ENCODE peak calls at places on chromosomes 3 and 15, in four cellular contexts. U is GM12865, R is heart left ventricle, G is ovary. W is an unnamed sample.

GRCh38 chr15:89217031-89217430 is 4.3 kb downstream of the RLBP1 start:
- DNase-seq in U (no peak), R (no peak), G (no peak), W (no peak)

GRCh38 chr3:104952587-104952986 is 414.1 kb upstream of the ALCAM start:
- DNase-seq in R (no peak), U (no peak), G (no peak), W (peak)

GRCh38 chr3:70989174-70989573 is 594.4 kb downstream of the FOXP1 start:
- DNase-seq in U (no peak), R (no peak), G (no peak), W (peak)

GRCh38 chr3:55812403-55813013 is 325.4 kb upstream of the WNT5A start:
- DNase-seq in G (no peak), R (no peak), U (no peak), W (no peak)

GRCh38 chr3:42937334-42937733 is 31.4 kb downstream of the ZNF662 start:
- DNase-seq in R (no peak), U (no peak), G (no peak), W (no peak)

GRCh38 chr15:51251591-51251990 is 86.8 kb downstream of the CYP19A1 start:
- DNase-seq in R (no peak), G (no peak), U (no peak), W (no peak)

GRCh38 chr15:65303687-65304392 is 637 bp upstream of the RNU5B-1 start:
- DNase-seq in R (peak), G (peak), U (peak), W (peak)

GRCh38 chr15:89523101-89523500 is 26.7 kb upstream of the RHCG start:
- DNase-seq in R (no peak), U (no peak), G (no peak), W (no peak)

GRCh38 chr3:42732196-42732828 is 29.7 kb upstream of the HHATL start:
- DNase-seq in R (no peak), U (no peak), G (no peak), W (no peak)

GRCh38 chr3:128353991-128354687 is 112.6 kb downstream of the DNAJB8 start:
- DNase-seq in G (no peak), R (no peak), U (no peak), W (no peak)

GRCh38 chr3:40317061-40317676 is 7.7 kb downstream of the EIF1B start:
- DNase-seq in R (peak), U (peak), G (no peak), W (peak)

GRCh38 chr3:189621948-189622603 is 9.1 kb upstream of the TP63 start:
- DNase-seq in U (no peak), G (no peak), R (no peak), W (no peak)

GRCh38 chr3:124620600-124621063 is 109.6 kb upstream of the UMPS start:
- DNase-seq in G (peak), U (peak), R (peak), W (peak)

GRCh38 chr3:44020178-44020577 is 221.5 kb upstream of the TOPAZ1 start:
- DNase-seq in U (no peak), R (no peak), G (no peak), W (no peak)

GRCh38 chr15:64738231-64739095 is 36.9 kb downstream of the RBPMS2 start:
- DNase-seq in G (peak), U (no peak), R (no peak), W (no peak)

GRCh38 chr15:28140062-28140461 is 40.9 kb upstream of the OCA2 start:
- DNase-seq in G (no peak), R (no peak), U (no peak), W (no peak)

DNA sequence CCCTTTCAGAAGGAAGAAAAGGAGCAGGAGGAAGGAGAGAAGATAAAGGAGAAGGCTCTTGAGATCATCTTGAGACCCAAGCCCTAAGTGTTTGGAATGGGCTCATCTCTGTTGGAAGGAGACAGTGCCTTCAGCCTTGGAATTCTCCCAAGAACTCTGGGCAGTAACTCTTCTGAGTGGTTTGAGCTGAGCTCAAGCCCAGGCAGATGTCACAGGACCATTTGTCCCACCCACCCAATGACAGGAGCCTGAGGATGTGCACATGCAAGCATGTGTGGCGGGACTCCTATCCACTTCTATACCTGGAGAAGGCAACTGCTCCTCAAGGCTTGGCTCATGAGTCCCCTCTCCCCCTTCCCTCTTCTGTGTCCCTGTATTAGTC is 14.7 kb upstream of the TMEM40 start:
- DNase-seq in R (no peak), G (no peak), U (no peak), W (peak)
- H3K4me3 ChIP-seq in R (no peak), G (no peak), U (no peak), W (no peak)

GRCh38 chr15:95853350-95853749 is 477.1 kb upstream of the NR2F2 start:
- DNase-seq in G (no peak), R (no peak), U (no peak), W (no peak)

GRCh38 chr15:95845862-95846515 is 484.5 kb upstream of the NR2F2 start:
- DNase-seq in U (no peak), G (peak), R (peak), W (no peak)

GRCh38 chr15:95848126-95848525 is 482.4 kb upstream of the NR2F2 start:
- DNase-seq in R (no peak), G (no peak), U (no peak), W (no peak)

DNA sequence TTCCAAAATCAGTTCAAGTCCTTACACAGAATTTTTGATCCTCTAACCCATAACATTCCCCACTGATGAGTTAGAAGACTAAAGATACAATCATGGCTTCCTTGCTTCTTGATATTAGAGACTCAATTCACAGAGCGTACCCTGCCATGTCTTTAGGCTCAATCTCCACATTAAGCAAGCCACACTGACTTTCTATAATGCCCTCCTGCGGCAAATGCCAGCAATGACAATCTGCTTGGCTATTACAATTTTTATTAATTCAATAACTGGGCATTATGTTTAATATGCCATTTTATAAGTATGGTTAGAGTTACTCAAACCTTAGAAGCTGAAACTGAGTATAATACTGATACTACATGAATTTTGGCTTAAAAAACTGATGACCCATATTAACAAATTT is 479.7 kb upstream of the NR2F2 start:
- DNase-seq in G (no peak), R (no peak), U (peak), W (no peak)
- TF ChIP-seq CTCF in G (no peak), R (no peak), U (peak), W (peak)

GRCh38 chr3:35081902-35082301 is 557.4 kb upstream of the ARPP21 start:
- DNase-seq in G (no peak), U (no peak), R (no peak), W (no peak)

GRCh38 chr3:35079403-35079802 is 559.9 kb upstream of the ARPP21 start:
- DNase-seq in G (no peak), R (no peak), U (no peak), W (no peak)

GRCh38 chr3:35078780-35079179 is 560.5 kb upstream of the ARPP21 start:
- DNase-seq in G (no peak), U (no peak), R (no peak), W (no peak)
- H3K4me3 ChIP-seq in G (no peak), U (no peak), R (no peak), W (no peak)

DNA sequence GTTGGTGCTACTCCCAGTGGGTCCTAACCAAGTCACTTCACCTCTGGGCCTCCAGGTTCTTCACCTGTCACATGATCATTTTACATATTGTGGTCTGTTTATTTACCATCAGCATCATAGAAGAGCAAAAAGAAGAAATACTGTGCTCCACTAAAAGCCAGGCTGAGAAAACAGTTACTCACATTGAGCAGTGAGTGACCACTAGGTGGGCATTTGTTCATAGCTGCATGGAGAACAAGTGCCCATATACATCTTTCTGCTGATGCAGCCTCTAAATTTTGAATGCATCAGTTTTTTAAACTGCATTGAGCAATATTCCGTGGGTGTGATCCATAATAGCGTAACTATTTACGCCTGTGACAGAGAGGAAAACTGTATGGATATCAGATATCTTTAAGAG is 76.2 kb downstream of the DCUN1D1 start:
- DNase-seq in U (no peak), R (no peak), G (no peak), W (no peak)
- TF ChIP-seq CTCF in U (peak), R (no peak), G (no peak), W (no peak)

GRCh38 chr3:159273608-159274007 is 471.8 kb downstream of the MFSD1 start:
- DNase-seq in U (peak), G (no peak), R (peak), W (peak)
- H3K4me3 ChIP-seq in U (no peak), G (no peak), R (no peak), W (no peak)

GRCh38 chr3:194121881-194122280 is 14.1 kb upstream of the HES1 start:
- DNase-seq in U (no peak), R (no peak), G (no peak), W (no peak)
- TF ChIP-seq CTCF in U (no peak), R (no peak), G (no peak), W (no peak)

DNA sequence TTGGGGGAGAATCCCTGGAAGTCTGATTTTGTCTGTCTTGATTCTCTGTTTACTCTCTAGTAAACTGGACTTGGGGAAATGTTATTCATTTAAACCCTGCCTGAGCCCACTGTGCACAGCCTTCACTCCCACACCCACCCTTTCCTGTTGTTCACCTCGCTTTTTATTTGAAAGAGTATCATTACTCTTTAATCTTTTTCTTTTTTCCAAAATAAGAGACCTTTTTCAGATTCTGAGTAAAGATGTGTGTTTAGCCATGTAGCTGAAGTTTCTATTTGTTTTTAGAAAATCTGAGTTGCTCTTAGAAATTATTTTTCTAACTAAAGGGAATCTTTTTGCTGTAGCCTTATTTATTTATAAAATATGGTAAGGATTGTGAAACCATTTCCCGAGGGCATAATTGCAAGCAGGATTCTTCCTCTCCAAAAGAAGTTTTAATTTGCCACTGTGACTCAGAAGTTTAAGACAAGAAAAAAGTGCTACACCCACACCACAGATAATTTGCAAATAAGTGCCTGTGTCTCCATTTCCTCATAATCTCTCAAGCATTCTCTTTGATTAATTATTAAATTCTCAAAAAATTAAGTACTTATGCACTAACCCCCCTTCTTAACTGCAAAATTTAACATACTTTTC is 43.4 kb downstream of the RASA2 start:
- DNase-seq in R (no peak), U (no peak), G (no peak), W (peak)
- H3K4me3 ChIP-seq in R (no peak), U (no peak), G (no peak), W (peak)

W was measured in AG10803.